ENCODE peak calls at places on chromosomes 6 and 20, in four cellular contexts. T is suprapubic skin, Y is lower lobe of right lung, X is right cardiac atrium. Q is an unnamed sample. For H3K4me1, the result is how much of the 10 kb centered on the place peaks cover.

GRCh38 chr6:162856885-162857284 is 129.1 kb downstream of the PACRG start:
- DNase-seq in T (no peak), Y (no peak), X (no peak), Q (no peak)

GRCh38 chr6:160069050-160069454 is 52.6 kb upstream of the SLC22A1 start:
- DNase-seq in T (no peak), Y (no peak), X (no peak), Q (no peak)

GRCh38 chr6:41781302-41781711 is 725 bp downstream of the PRICKLE4 start:
- DNase-seq in T (no peak), Y (peak), X (peak), Q (no peak)

GRCh38 chr6:13049666-13050254 is 278.6 kb downstream of the TBC1D7 start:
- DNase-seq in T (no peak), Y (no peak), X (no peak), Q (no peak)

GRCh38 chr20:1712634-1713625 is 55.4 kb upstream of the SIRPG start:
- DNase-seq in T (no peak), Y (no peak), X (no peak), Q (no peak)

GRCh38 chr6:15922510-15923307 is 206.2 kb upstream of the MYLIP start:
- DNase-seq in T (no peak), Y (no peak), X (peak), Q (no peak)

GRCh38 chr6:159151266-159151855 is 17.8 kb upstream of the FNDC1 start:
- DNase-seq in T (no peak), Y (no peak), X (peak), Q (peak)

GRCh38 chr6:14312497-14312896 is 194.9 kb downstream of the CD83 start:
- DNase-seq in T (no peak), Y (no peak), X (no peak), Q (no peak)

GRCh38 chr20:57027752-57028151 is 238.7 kb downstream of the BMP7 start:
- DNase-seq in T (no peak), Y (no peak), X (no peak), Q (no peak)

GRCh38 chr6:42010185-42010872 is 40.0 kb upstream of the TAF8 start:
- DNase-seq in T (peak), Y (no peak), X (no peak), Q (no peak)

GRCh38 chr20:36959242-36959641 is 7.7 kb upstream of the SAMHD1 start:
- DNase-seq in T (no peak), Y (no peak), X (no peak), Q (no peak)

GRCh38 chr6:129672883-129673631 is 36.9 kb downstream of the ARHGAP18 start:
- DNase-seq in T (no peak), Y (no peak), X (no peak), Q (no peak)

GRCh38 chr6:109095821-109096084 is 446 bp downstream of the CEP57L1 start:
- DNase-seq in T (no peak), Y (no peak), X (no peak), Q (no peak)

GRCh38 chr6:18835976-18836375 is 448.8 kb downstream of the RNF144B start:
- DNase-seq in T (no peak), Y (no peak), X (no peak), Q (no peak)

GRCh38 chr6:97437087-97437486 is 154.1 kb upstream of the MMS22L start:
- DNase-seq in T (no peak), Y (no peak), X (no peak), Q (no peak)

GRCh38 chr6:18166314-18167007 is 11.2 kb downstream of the KDM1B start:
- DNase-seq in T (no peak), Y (peak), X (no peak), Q (no peak)

GRCh38 chr6:81606965-81607381 is 145.5 kb downstream of the TENT5A start:
- DNase-seq in T (no peak), Y (no peak), X (no peak), Q (no peak)

GRCh38 chr20:38437796-38438195 is 2.7 kb upstream of the SNHG17 start:
- DNase-seq in T (no peak), Y (no peak), X (no peak), Q (no peak)

GRCh38 chr6:56037587-56037986 is 162.2 kb upstream of the BMP5 start:
- DNase-seq in T (no peak), Y (no peak), X (no peak), Q (no peak)

GRCh38 chr20:19975436-19975799 is 41.7 kb upstream of the NAA20 start:
- DNase-seq in T (no peak), Y (peak), X (no peak), Q (no peak)

GRCh38 chr6:14436593-14436992 is 319.0 kb downstream of the CD83 start:
- DNase-seq in T (no peak), Y (no peak), X (no peak), Q (no peak)

GRCh38 chr6:101462576-101462975 is 69.1 kb downstream of the GRIK2 start:
- DNase-seq in T (no peak), Y (no peak), X (no peak), Q (no peak)

GRCh38 chr20:33601861-33602260 is 60.3 kb upstream of the C20orf144 start:
- DNase-seq in T (no peak), Y (no peak), X (no peak), Q (no peak)

GRCh38 chr6:21278078-21278790 is 315.3 kb upstream of the SOX4 start:
- DNase-seq in T (no peak), Y (no peak), X (peak), Q (no peak)

GRCh38 chr6:38715016-38715809 is at the start of gene DNAH8:
- DNase-seq in T (no peak), Y (no peak), X (peak), Q (no peak)

GRCh38 chr20:20837574-20838021 is 125.2 kb upstream of the RALGAPA2 start:
- DNase-seq in T (no peak), Y (no peak), X (peak), Q (peak)

GRCh38 chr6:105748737-105749161 is 337.4 kb upstream of the PRDM1 start:
- DNase-seq in T (no peak), Y (peak), X (no peak), Q (no peak)

GRCh38 chr20:34525709-34526416 is 9.6 kb downstream of the DYNLRB1 start:
- DNase-seq in T (peak), Y (peak), X (peak), Q (peak)

GRCh38 chr6:38631186-38631783 is 8.4 kb downstream of the BTBD9 start:
- DNase-seq in T (no peak), Y (no peak), X (no peak), Q (no peak)

GRCh38 chr20:63098195-63098810 is 91.5 kb upstream of the BHLHE23 start:
- DNase-seq in T (peak), Y (no peak), X (no peak), Q (peak)

GRCh38 chr6:474454-475185 is 83.1 kb downstream of the IRF4 start:
- DNase-seq in T (no peak), Y (no peak), X (peak), Q (no peak)

GRCh38 chr6:162621246-162621645 is 106.3 kb downstream of the PRKN start:
- DNase-seq in T (no peak), Y (no peak), X (no peak), Q (no peak)

GRCh38 chr6:20830576-20830975 is 296.3 kb downstream of the CDKAL1 start:
- DNase-seq in T (no peak), Y (no peak), X (no peak), Q (no peak)

GRCh38 chr6:43713611-43714310 is 26.2 kb upstream of the MRPS18A start:
- DNase-seq in T (no peak), Y (no peak), X (no peak), Q (no peak)

GRCh38 chr6:43883698-43884659 is 114.0 kb downstream of the VEGFA start:
- DNase-seq in T (no peak), Y (no peak), X (no peak), Q (no peak)

GRCh38 chr6:122393339-122393896 is 6.0 kb upstream of the HSF2 start:
- DNase-seq in T (no peak), Y (no peak), X (no peak), Q (no peak)

DNA sequence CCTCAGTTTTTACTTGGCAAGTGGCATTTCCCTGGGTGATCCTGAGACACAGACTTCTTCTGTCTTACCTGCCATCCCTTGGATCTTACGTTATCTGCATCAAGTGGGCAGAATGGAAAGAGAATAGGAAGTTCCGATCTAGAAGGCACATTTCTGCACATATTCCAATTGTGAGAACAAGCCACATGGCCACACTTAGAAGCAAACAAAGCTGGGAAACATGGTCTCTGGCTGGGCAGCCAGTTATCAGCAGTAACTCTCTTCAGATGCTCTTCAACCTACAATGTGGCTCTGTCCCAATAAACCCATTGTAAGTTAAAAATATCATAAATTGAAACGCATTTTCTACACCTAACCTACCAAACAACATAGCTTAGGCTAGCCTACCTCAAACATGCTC is 67.3 kb upstream of the CCN6 start:
- DNase-seq in T (no peak), Y (no peak), X (no peak), Q (no peak)
- H3K4me1 ChIP-seq in T (under half), Y (under half), X (under half), Q (under half)

DNA sequence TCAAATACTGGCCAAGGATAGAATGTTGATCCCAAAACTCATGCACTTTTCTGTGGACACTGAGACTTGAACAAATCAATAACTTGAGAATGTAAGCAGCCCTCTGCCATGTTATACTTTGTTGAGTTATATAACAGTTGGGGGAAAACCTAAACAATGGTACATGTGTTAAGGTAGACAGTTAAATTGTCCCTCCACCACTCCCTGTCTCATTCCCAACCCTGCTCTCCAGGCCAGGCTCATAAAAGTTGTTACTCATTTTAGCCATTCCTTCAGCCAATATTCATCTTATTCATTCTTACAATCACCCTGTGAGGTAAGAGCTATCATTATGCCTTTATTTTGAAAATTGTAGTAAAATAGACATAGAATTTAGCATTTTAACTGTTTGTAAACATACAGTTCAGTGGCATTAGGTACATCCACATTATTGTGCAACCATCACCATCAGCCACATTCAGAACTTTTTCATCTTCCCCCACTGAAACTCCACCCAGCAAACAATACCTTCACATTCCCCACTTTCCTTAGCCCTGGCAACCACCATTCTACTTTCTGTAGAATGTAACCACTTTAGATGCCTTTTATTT is 38.2 kb upstream of the IER3 start:
- DNase-seq in T (no peak), Y (no peak), X (no peak), Q (no peak)
- H3K27ac ChIP-seq in T (peak), Y (peak), X (peak), Q (peak)

DNA sequence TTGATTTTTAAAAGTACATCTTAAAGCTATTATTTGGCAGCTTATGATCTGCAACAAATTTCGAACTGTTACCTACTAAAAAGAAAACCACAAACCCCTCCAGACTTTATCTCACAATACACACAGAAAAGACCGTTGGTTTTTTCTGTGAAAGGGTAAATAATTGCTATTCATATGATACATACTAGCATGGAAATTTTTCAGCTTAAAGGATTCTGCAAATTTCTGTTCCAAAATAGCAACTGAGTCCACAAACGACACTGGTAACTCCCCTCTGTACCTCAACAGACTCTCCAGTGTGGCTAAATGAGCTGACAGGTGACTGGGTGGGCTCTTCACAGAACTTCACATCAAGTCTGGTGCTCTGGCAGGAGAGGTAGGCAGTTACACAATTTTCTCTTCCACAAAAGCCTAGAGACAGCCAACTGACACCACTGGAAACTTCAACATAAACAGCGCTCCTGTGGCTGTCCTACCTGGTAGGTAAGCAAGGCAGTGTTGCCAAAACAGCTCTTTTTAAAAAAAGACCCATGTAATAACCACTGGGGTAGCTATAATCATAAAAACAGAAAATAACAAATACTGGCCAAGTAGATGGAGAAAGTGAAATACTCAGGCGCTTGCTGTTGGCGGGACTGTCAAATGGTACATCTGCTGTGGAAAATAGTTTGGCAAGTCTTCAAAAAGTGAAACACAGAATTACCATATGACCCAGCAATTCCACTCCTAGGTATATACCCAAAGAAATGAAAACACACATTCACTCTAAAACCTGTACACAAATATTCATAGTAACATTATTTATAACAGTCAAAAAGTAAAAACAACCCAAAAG is 37.8 kb downstream of the ELOVL5 start:
- DNase-seq in T (no peak), Y (no peak), X (no peak), Q (no peak)
- H3K4me1 ChIP-seq in T (under half), Y (under half), X (under half), Q (under half)

DNA sequence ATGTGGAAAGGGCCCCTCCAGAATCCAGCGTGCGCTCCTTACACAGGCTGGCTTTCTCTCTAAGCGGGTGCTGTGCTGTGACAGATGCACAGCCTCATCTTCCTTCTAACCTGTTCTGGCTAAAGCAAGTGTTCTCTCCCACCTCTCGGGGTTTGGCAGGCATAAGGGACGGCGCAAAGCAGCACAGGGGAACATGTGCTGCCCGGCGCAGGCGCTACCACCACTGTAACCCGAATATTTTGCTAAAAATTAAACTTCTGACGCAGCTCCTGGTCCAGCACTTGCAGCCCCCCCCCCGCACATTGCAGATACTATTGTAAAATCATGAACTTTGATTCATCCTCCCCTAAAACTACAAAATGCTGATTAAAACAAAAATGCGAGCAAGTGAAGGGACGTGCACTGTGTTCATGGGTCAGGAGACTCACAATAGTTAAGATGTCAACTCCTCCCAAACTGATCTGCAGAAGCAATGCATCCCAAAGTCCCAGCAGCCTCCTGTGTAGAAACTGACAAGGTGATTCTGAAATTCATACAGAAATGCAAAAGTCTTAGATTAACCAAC is 43.0 kb downstream of the TAF4 start:
- DNase-seq in T (no peak), Y (no peak), X (no peak), Q (no peak)
- H3K27ac ChIP-seq in T (no peak), Y (no peak), X (no peak), Q (no peak)

DNA sequence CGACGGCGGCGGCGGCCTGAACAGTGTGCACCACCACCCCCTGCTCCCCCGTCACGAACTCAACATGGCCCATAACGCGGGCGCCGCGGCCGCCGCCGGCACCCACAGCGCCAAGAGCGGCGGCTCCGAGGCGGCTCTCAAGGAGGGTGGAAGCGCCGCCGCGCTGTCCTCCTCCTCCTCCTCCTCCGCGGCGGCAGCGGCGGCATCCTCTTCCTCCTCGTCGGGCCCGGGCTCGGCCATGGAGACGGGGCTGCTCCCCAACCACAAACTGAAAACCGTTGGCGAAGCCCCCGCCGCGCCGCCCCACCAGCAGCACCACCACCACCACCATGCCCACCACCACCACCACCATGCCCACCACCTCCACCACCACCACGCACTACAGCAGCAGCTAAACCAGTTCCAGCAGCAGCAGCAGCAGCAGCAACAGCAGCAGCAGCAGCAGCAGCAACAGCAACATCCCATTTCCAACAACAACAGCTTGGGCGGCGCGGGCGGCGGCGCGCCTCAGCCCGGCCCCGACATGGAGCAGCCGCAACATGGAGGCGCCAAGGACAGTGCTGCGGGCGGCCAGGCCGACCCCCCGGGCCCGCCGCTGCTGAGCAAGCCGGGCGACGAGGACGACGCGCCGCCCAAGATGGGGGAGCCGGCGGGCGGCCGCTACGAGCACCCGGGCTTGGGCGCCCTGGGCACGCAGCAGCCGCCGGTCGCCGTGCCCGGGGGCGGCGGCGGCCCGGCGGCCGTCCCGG is 862 bp downstream of the ARID1B start:
- DNase-seq in T (no peak), Y (peak), X (peak), Q (peak)
- H3K4me1 ChIP-seq in T (half or more), Y (under half), X (under half), Q (under half)

GRCh38 chr6:166575190-166575589 is 11.3 kb downstream of the RAMACL start:
- DNase-seq in T (no peak), Y (no peak), X (no peak), Q (peak)
- H3K27ac ChIP-seq in T (peak), Y (no peak), X (no peak), Q (peak)

GRCh38 chr6:127177030-127177928 is 58.8 kb downstream of the RSPO3 start:
- DNase-seq in T (no peak), Y (no peak), X (peak), Q (no peak)
- H3K4me1 ChIP-seq in T (under half), Y (under half), X (under half), Q (under half)